ENCODE peak calls at places on chromosomes 3 and 15, in six cellular contexts. L, G, W, I, Z and V are unnamed samples.

GRCh38 chr15:100558771-100559254 is 30.1 kb upstream of the CERS3 start:
- DNase-seq in L (no peak), G (no peak), W (no peak), I (no peak), Z (no peak), V (no peak)

GRCh38 chr3:107201146-107201545 is 176.1 kb upstream of the CCDC54 start:
- DNase-seq in L (no peak), G (no peak), W (no peak), I (no peak), Z (no peak), V (no peak)

GRCh38 chr15:71116942-71117341 is 1.7 kb downstream of the THSD4 start:
- DNase-seq in L (no peak), G (no peak), W (no peak), I (no peak), Z (no peak), V (no peak)

GRCh38 chr15:67794832-67795574 is 30.3 kb upstream of the SKOR1 start:
- DNase-seq in L (no peak), G (no peak), W (no peak), I (no peak), Z (no peak), V (no peak)

GRCh38 chr15:70200511-70200991 is 102.8 kb upstream of the TLE3 start:
- DNase-seq in L (no peak), G (no peak), W (no peak), I (peak), Z (no peak), V (no peak)

GRCh38 chr15:100193277-100193860 is 148.4 kb downstream of the ADAMTS17 start:
- DNase-seq in L (no peak), G (no peak), W (no peak), I (no peak), Z (no peak), V (no peak)

GRCh38 chr3:55204417-55204816 is 276.6 kb upstream of the LRTM1 start:
- DNase-seq in L (peak), G (no peak), W (no peak), I (peak), Z (no peak), V (no peak)

GRCh38 chr15:57655809-57656208 is 50.7 kb upstream of the POLR2M start:
- DNase-seq in L (no peak), G (no peak), W (no peak), I (no peak), Z (no peak), V (no peak)

GRCh38 chr3:184460276-184460675 is 80.4 kb downstream of the CHRD start:
- DNase-seq in L (peak), G (no peak), W (no peak), I (no peak), Z (no peak), V (no peak)

GRCh38 chr15:26179906-26180305 is 316.8 kb upstream of the ATP10A start:
- DNase-seq in L (no peak), G (peak), W (peak), I (no peak), Z (peak), V (peak)

GRCh38 chr3:186516645-186517044 is 27.5 kb downstream of the CRYGS start:
- DNase-seq in L (no peak), G (no peak), W (no peak), I (no peak), Z (no peak), V (no peak)

GRCh38 chr3:185824051-185824466 is 783 bp downstream of the IGF2BP2 start:
- DNase-seq in L (no peak), G (peak), W (peak), I (peak), Z (peak), V (no peak)

GRCh38 chr3:47444103-47444502 is 31.6 kb downstream of the SCAP start:
- DNase-seq in L (peak), G (no peak), W (no peak), I (no peak), Z (no peak), V (no peak)

GRCh38 chr3:42013652-42014442 is 51.9 kb upstream of the ULK4 start:
- DNase-seq in L (no peak), G (no peak), W (no peak), I (no peak), Z (no peak), V (peak)

GRCh38 chr3:45664558-45664957 is 24.6 kb upstream of the SACM1L start:
- DNase-seq in L (no peak), G (no peak), W (no peak), I (no peak), Z (no peak), V (no peak)

GRCh38 chr15:80999623-81000036 is 1.1 kb upstream of the TLNRD1 start:
- DNase-seq in L (no peak), G (no peak), W (no peak), I (no peak), Z (no peak), V (no peak)

GRCh38 chr15:81001180-81002003 is 669 bp downstream of the TLNRD1 start:
- DNase-seq in L (peak), G (peak), W (peak), I (peak), Z (peak), V (peak)

GRCh38 chr15:81000144-81000625 is 538 bp upstream of the TLNRD1 start:
- DNase-seq in L (no peak), G (no peak), W (no peak), I (no peak), Z (no peak), V (no peak)

GRCh38 chr15:81002004-81002253 is 1.2 kb downstream of the TLNRD1 start:
- DNase-seq in L (no peak), G (no peak), W (no peak), I (no peak), Z (no peak), V (peak)

DNA sequence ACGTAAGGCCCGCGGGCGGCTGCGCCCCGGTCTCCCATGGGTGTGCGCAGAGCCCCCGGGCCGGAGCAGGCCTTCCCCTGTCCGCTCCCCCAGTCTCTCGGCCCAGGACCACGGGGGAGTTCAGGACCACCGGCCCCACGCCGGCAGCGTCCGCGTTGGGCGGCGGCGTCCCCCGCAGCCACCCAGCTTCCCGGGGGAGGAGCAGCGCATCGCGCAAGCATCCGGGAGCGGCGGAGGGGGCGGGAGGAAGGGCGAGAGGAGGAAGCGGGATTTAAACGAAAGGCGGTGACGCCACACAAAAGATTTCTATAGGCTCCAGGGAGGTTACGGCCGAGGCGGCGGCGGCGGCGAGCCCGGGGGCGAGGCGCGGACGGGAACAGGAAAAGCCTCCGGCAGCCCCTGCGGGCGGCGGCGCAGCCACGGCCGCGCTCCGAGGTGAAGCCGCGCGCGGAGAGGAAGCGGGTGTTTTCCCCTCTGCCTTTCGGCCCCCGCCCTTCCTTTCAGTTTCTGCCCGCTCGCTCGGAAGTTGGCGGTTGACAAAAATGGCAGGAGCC is at the start of gene TLNRD1:
- DNase-seq in L (peak), G (peak), W (peak), I (peak), Z (peak), V (no peak)
- H3K18ac ChIP-seq in L (peak), G (peak), W (peak), I (peak), Z (peak), V (peak)

GRCh38 chr3:142447852-142448315 is at the start of gene XRN1:
- DNase-seq in L (peak), G (peak), W (peak), I (peak), Z (peak), V (peak)
- H3K18ac ChIP-seq in L (peak), G (peak), W (peak), I (peak), Z (peak), V (peak)

GRCh38 chr3:59049671-59050331 is at the start of gene CFAP20DC:
- DNase-seq in L (peak), G (peak), W (peak), I (peak), Z (peak), V (peak)
- H3K18ac ChIP-seq in L (peak), G (peak), W (peak), I (peak), Z (peak), V (peak)

GRCh38 chr3:146929696-146930095 is 324.6 kb upstream of the PLSCR5 start:
- DNase-seq in L (peak), G (no peak), W (no peak), I (no peak), Z (no peak), V (no peak)
- H3K18ac ChIP-seq in L (no peak), G (no peak), W (no peak), I (no peak), Z (no peak), V (no peak)

DNA sequence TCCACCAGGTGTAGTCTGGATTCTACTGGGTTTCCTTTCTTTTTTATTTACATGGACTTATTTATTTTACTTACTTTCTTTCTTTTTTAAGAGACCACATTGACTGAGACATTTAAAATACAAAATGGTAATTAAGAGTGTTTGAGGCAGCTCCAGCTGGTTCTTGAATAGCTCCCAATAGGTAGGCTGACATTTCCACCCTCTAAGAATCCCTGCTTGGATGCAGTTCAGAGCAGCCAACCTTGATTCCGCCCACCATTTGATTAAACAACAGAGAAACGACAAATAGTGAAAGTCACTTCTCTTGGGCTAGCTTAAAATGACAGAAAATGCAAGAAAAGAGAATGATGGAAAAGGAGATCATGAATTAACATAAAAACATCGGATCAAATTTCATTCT is 270.5 kb downstream of the TUSC7 start:
- DNase-seq in L (no peak), G (no peak), W (no peak), I (no peak), Z (no peak), V (no peak)
- H3K18ac ChIP-seq in L (no peak), G (no peak), W (no peak), I (no peak), Z (no peak), V (no peak)

GRCh38 chr3:189842681-189843602 is 211.8 kb downstream of the TP63 start:
- DNase-seq in L (no peak), G (no peak), W (peak), I (no peak), Z (no peak), V (no peak)
- H3K18ac ChIP-seq in L (no peak), G (no peak), W (no peak), I (no peak), Z (no peak), V (no peak)